ENCODE peak calls at places on chromosomes 4 and X, in ten cellular contexts. One of them, this sample, is unnamed.

GRCh38 chrX:103407776-103408175 is 31.4 kb downstream of the BEX3 start:
- DNase-seq in ovary: no peak
- DNase-seq in Caco-2: no peak
- DNase-seq in breast epithelium: no peak
- DNase-seq in heart right ventricle: no peak
- DNase-seq in GM23338: no peak
- DNase-seq in CD4-positive, alpha-beta memory T cell: no peak
- DNase-seq in neuronal stem cell: no peak
- DNase-seq in H9: no peak
- DNase-seq in ascending aorta: no peak
- DNase-seq in this sample: no peak

GRCh38 chr4:4541040-4541631 is 712 bp downstream of the STX18 start:
- DNase-seq in heart right ventricle: no peak
- DNase-seq in ascending aorta: no peak
- DNase-seq in ovary: no peak
- DNase-seq in breast epithelium: no peak
- DNase-seq in GM23338: no peak
- DNase-seq in H9: no peak
- DNase-seq in CD4-positive, alpha-beta memory T cell: no peak
- DNase-seq in Caco-2: peak; percentile 40
- DNase-seq in neuronal stem cell: no peak
- DNase-seq in this sample: peak; percentile 91

GRCh38 chr4:99438578-99438875 is 3.4 kb upstream of the ADH7 start:
- DNase-seq in ovary: no peak
- DNase-seq in Caco-2: no peak
- DNase-seq in GM23338: no peak
- DNase-seq in neuronal stem cell: no peak
- DNase-seq in H9: no peak
- DNase-seq in ascending aorta: no peak
- DNase-seq in heart right ventricle: no peak
- DNase-seq in CD4-positive, alpha-beta memory T cell: no peak
- DNase-seq in breast epithelium: no peak
- DNase-seq in this sample: no peak

GRCh38 chr4:104352211-104352610 is 142.5 kb downstream of the CXXC4 start:
- DNase-seq in ovary: no peak
- DNase-seq in CD4-positive, alpha-beta memory T cell: no peak
- DNase-seq in heart right ventricle: no peak
- DNase-seq in H9: peak; percentile 54
- DNase-seq in GM23338: peak; percentile 65
- DNase-seq in Caco-2: no peak
- DNase-seq in ascending aorta: no peak
- DNase-seq in breast epithelium: no peak
- DNase-seq in neuronal stem cell: no peak
- DNase-seq in this sample: no peak

GRCh38 chr4:147567276-147567675 is 49.9 kb upstream of the TMEM184C start:
- DNase-seq in GM23338: no peak
- DNase-seq in heart right ventricle: no peak
- DNase-seq in H9: no peak
- DNase-seq in neuronal stem cell: no peak
- DNase-seq in ascending aorta: no peak
- DNase-seq in breast epithelium: no peak
- DNase-seq in ovary: no peak
- DNase-seq in Caco-2: no peak
- DNase-seq in CD4-positive, alpha-beta memory T cell: no peak
- DNase-seq in this sample: no peak

GRCh38 chrX:154430916-154431315 is 2.4 kb downstream of the ATP6AP1 start:
- DNase-seq in heart right ventricle: no peak
- DNase-seq in GM23338: no peak
- DNase-seq in H9: no peak
- DNase-seq in breast epithelium: no peak
- DNase-seq in Caco-2: no peak
- DNase-seq in CD4-positive, alpha-beta memory T cell: no peak
- DNase-seq in ascending aorta: no peak
- DNase-seq in neuronal stem cell: no peak
- DNase-seq in ovary: no peak
- DNase-seq in this sample: peak; percentile 17

GRCh38 chr4:147136308-147136707 is 190.6 kb upstream of the TTC29 start:
- DNase-seq in H9: no peak
- DNase-seq in GM23338: no peak
- DNase-seq in neuronal stem cell: no peak
- DNase-seq in breast epithelium: no peak
- DNase-seq in CD4-positive, alpha-beta memory T cell: no peak
- DNase-seq in heart right ventricle: peak; percentile 15
- DNase-seq in ascending aorta: no peak
- DNase-seq in Caco-2: no peak
- DNase-seq in ovary: peak; percentile 58
- DNase-seq in this sample: no peak

GRCh38 chr4:153156263-153156662 is 48.0 kb upstream of the TRIM2 start:
- DNase-seq in Caco-2: no peak
- DNase-seq in ascending aorta: no peak
- DNase-seq in breast epithelium: no peak
- DNase-seq in neuronal stem cell: no peak
- DNase-seq in H9: no peak
- DNase-seq in ovary: no peak
- DNase-seq in GM23338: peak; percentile 71
- DNase-seq in CD4-positive, alpha-beta memory T cell: peak; percentile 29
- DNase-seq in heart right ventricle: no peak
- DNase-seq in this sample: no peak

GRCh38 chrX:77936299-77936698 is 25.8 kb downstream of the ATP7A start:
- DNase-seq in Caco-2: no peak
- DNase-seq in GM23338: no peak
- DNase-seq in H9: no peak
- DNase-seq in ascending aorta: no peak
- DNase-seq in breast epithelium: no peak
- DNase-seq in CD4-positive, alpha-beta memory T cell: no peak
- DNase-seq in heart right ventricle: no peak
- DNase-seq in neuronal stem cell: no peak
- DNase-seq in ovary: no peak
- DNase-seq in this sample: no peak

GRCh38 chr4:102843938-102844337 is 16.6 kb upstream of the UBE2D3 start:
- DNase-seq in CD4-positive, alpha-beta memory T cell: no peak
- DNase-seq in breast epithelium: no peak
- DNase-seq in H9: no peak
- DNase-seq in heart right ventricle: no peak
- DNase-seq in Caco-2: no peak
- DNase-seq in GM23338: no peak
- DNase-seq in ovary: no peak
- DNase-seq in ascending aorta: no peak
- DNase-seq in neuronal stem cell: no peak
- DNase-seq in this sample: no peak

GRCh38 chr4:13601060-13601459 is 26.5 kb downstream of the BOD1L1 start:
- DNase-seq in GM23338: no peak
- DNase-seq in breast epithelium: no peak
- DNase-seq in Caco-2: no peak
- DNase-seq in ascending aorta: no peak
- DNase-seq in CD4-positive, alpha-beta memory T cell: no peak
- DNase-seq in H9: no peak
- DNase-seq in ovary: no peak
- DNase-seq in neuronal stem cell: no peak
- DNase-seq in heart right ventricle: no peak
- DNase-seq in this sample: no peak

GRCh38 chr4:156347412-156348075 is 393.9 kb upstream of the CTSO start:
- DNase-seq in heart right ventricle: no peak
- DNase-seq in Caco-2: no peak
- DNase-seq in breast epithelium: no peak
- DNase-seq in H9: no peak
- DNase-seq in neuronal stem cell: no peak
- DNase-seq in GM23338: peak; percentile 17
- DNase-seq in CD4-positive, alpha-beta memory T cell: no peak
- DNase-seq in ovary: no peak
- DNase-seq in ascending aorta: no peak
- DNase-seq in this sample: peak; percentile 57

GRCh38 chrX:137926090-137926489 is 360.2 kb downstream of the ZIC3 start:
- DNase-seq in heart right ventricle: no peak
- DNase-seq in neuronal stem cell: peak; percentile 27
- DNase-seq in CD4-positive, alpha-beta memory T cell: no peak
- DNase-seq in breast epithelium: no peak
- DNase-seq in Caco-2: no peak
- DNase-seq in ovary: no peak
- DNase-seq in ascending aorta: no peak
- DNase-seq in GM23338: peak; percentile 53
- DNase-seq in H9: no peak
- DNase-seq in this sample: peak; percentile 1

GRCh38 chr4:112183252-112183651 is 38.0 kb downstream of the FAM241A start:
- DNase-seq in heart right ventricle: no peak
- DNase-seq in breast epithelium: no peak
- DNase-seq in CD4-positive, alpha-beta memory T cell: peak; percentile 9
- DNase-seq in Caco-2: no peak
- DNase-seq in H9: no peak
- DNase-seq in neuronal stem cell: no peak
- DNase-seq in ovary: no peak
- DNase-seq in GM23338: no peak
- DNase-seq in ascending aorta: no peak
- DNase-seq in this sample: no peak

GRCh38 chrX:132292753-132293152 is 73.5 kb upstream of the RAP2C start:
- DNase-seq in H9: peak; percentile 32
- DNase-seq in neuronal stem cell: peak; percentile 31
- DNase-seq in GM23338: peak; percentile 63
- DNase-seq in CD4-positive, alpha-beta memory T cell: peak; percentile 49
- DNase-seq in Caco-2: peak; percentile 33
- DNase-seq in ascending aorta: no peak
- DNase-seq in heart right ventricle: no peak
- DNase-seq in breast epithelium: no peak
- DNase-seq in ovary: no peak
- DNase-seq in this sample: peak; percentile 36

GRCh38 chr4:75769044-75769443 is 44.7 kb downstream of the USO1 start:
- DNase-seq in heart right ventricle: no peak
- DNase-seq in ascending aorta: no peak
- DNase-seq in H9: no peak
- DNase-seq in ovary: no peak
- DNase-seq in neuronal stem cell: no peak
- DNase-seq in Caco-2: no peak
- DNase-seq in breast epithelium: no peak
- DNase-seq in GM23338: no peak
- DNase-seq in CD4-positive, alpha-beta memory T cell: no peak
- DNase-seq in this sample: no peak

GRCh38 chr4:136636155-136636554 is 896.1 kb downstream of the PCDH18 start:
- DNase-seq in GM23338: no peak
- DNase-seq in ovary: no peak
- DNase-seq in neuronal stem cell: no peak
- DNase-seq in ascending aorta: no peak
- DNase-seq in heart right ventricle: no peak
- DNase-seq in H9: no peak
- DNase-seq in Caco-2: no peak
- DNase-seq in breast epithelium: no peak
- DNase-seq in CD4-positive, alpha-beta memory T cell: no peak
- DNase-seq in this sample: no peak
- H3K4me1 ChIP-seq in GM23338: peaks cover under 1% of the 10 kb centered on the region
- H3K4me1 ChIP-seq in ovary: no peaks in the 10 kb centered on the region
- H3K4me1 ChIP-seq in neuronal stem cell: no peaks in the 10 kb centered on the region
- H3K4me1 ChIP-seq in ascending aorta: no peaks in the 10 kb centered on the region
- H3K4me1 ChIP-seq in heart right ventricle: no peaks in the 10 kb centered on the region
- H3K4me1 ChIP-seq in H9: no peaks in the 10 kb centered on the region
- H3K4me1 ChIP-seq in Caco-2: no peaks in the 10 kb centered on the region
- H3K4me1 ChIP-seq in breast epithelium: no peaks in the 10 kb centered on the region
- H3K4me1 ChIP-seq in CD4-positive, alpha-beta memory T cell: no peaks in the 10 kb centered on the region
- H3K4me1 ChIP-seq in this sample: no peaks in the 10 kb centered on the region

GRCh38 chr4:169650227-169650936 is 30.0 kb downstream of the CLCN3 start:
- DNase-seq in CD4-positive, alpha-beta memory T cell: no peak
- DNase-seq in ovary: no peak
- DNase-seq in heart right ventricle: no peak
- DNase-seq in H9: no peak
- DNase-seq in ascending aorta: no peak
- DNase-seq in GM23338: no peak
- DNase-seq in breast epithelium: no peak
- DNase-seq in neuronal stem cell: no peak
- DNase-seq in Caco-2: no peak
- DNase-seq in this sample: no peak
- H3K4me1 ChIP-seq in CD4-positive, alpha-beta memory T cell: no peaks in the 10 kb centered on the region
- H3K4me1 ChIP-seq in ovary: no peaks in the 10 kb centered on the region
- H3K4me1 ChIP-seq in heart right ventricle: peaks cover 35% of the 10 kb centered on the region
- H3K4me1 ChIP-seq in H9: no peaks in the 10 kb centered on the region
- H3K4me1 ChIP-seq in ascending aorta: no peaks in the 10 kb centered on the region
- H3K4me1 ChIP-seq in GM23338: no peaks in the 10 kb centered on the region
- H3K4me1 ChIP-seq in breast epithelium: no peaks in the 10 kb centered on the region
- H3K4me1 ChIP-seq in neuronal stem cell: no peaks in the 10 kb centered on the region
- H3K4me1 ChIP-seq in Caco-2: peaks cover 6% of the 10 kb centered on the region
- H3K4me1 ChIP-seq in this sample: no peaks in the 10 kb centered on the region

DNA sequence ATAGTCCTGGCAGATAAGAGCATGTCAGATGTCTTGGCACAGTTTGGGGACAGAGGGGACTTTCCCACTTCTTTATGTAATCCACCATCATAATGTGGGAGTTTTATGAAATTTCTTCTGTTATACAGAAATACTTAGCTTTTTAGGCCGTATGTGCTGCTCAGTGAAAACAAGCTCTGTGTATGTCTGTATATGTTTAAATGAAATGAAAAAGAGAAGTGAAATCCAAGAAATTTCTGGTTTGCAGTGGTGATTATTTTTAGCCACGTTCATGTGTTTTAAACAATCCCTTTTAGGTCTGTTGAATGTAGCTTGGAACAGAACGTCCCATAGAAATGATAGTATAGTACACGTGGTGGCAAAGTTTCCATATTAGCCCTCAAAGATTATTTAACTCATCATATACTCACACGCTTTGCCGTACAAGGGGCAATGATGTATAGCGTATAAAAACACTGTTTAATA is 41.0 kb downstream of the GAB1 start:
- DNase-seq in CD4-positive, alpha-beta memory T cell: no peak
- DNase-seq in ascending aorta: no peak
- DNase-seq in GM23338: no peak
- DNase-seq in neuronal stem cell: no peak
- DNase-seq in H9: no peak
- DNase-seq in heart right ventricle: no peak
- DNase-seq in Caco-2: no peak
- DNase-seq in ovary: no peak
- DNase-seq in breast epithelium: no peak
- DNase-seq in this sample: no peak
- H3K4me1 ChIP-seq in CD4-positive, alpha-beta memory T cell: no peaks in the 10 kb centered on the region
- H3K4me1 ChIP-seq in ascending aorta: peaks cover 29% of the 10 kb centered on the region
- H3K4me1 ChIP-seq in GM23338: peaks cover 62% of the 10 kb centered on the region
- H3K4me1 ChIP-seq in neuronal stem cell: peaks cover 14% of the 10 kb centered on the region
- H3K4me1 ChIP-seq in H9: peaks cover 8% of the 10 kb centered on the region
- H3K4me1 ChIP-seq in heart right ventricle: peaks cover 100% of the 10 kb centered on the region
- H3K4me1 ChIP-seq in Caco-2: peaks cover 48% of the 10 kb centered on the region
- H3K4me1 ChIP-seq in ovary: peaks cover 27% of the 10 kb centered on the region
- H3K4me1 ChIP-seq in breast epithelium: peaks cover 15% of the 10 kb centered on the region
- H3K4me1 ChIP-seq in this sample: peaks cover 22% of the 10 kb centered on the region

GRCh38 chr4:132016703-132017102 is 1132.4 kb upstream of the PCDH10 start:
- DNase-seq in ovary: no peak
- DNase-seq in breast epithelium: no peak
- DNase-seq in neuronal stem cell: no peak
- DNase-seq in Caco-2: no peak
- DNase-seq in heart right ventricle: no peak
- DNase-seq in GM23338: no peak
- DNase-seq in CD4-positive, alpha-beta memory T cell: no peak
- DNase-seq in H9: no peak
- DNase-seq in ascending aorta: no peak
- DNase-seq in this sample: no peak
- H3K4me1 ChIP-seq in ovary: no peaks in the 10 kb centered on the region
- H3K4me1 ChIP-seq in breast epithelium: no peaks in the 10 kb centered on the region
- H3K4me1 ChIP-seq in neuronal stem cell: no peaks in the 10 kb centered on the region
- H3K4me1 ChIP-seq in Caco-2: no peaks in the 10 kb centered on the region
- H3K4me1 ChIP-seq in heart right ventricle: no peaks in the 10 kb centered on the region
- H3K4me1 ChIP-seq in GM23338: no peaks in the 10 kb centered on the region
- H3K4me1 ChIP-seq in CD4-positive, alpha-beta memory T cell: no peaks in the 10 kb centered on the region
- H3K4me1 ChIP-seq in H9: no peaks in the 10 kb centered on the region
- H3K4me1 ChIP-seq in ascending aorta: no peaks in the 10 kb centered on the region
- H3K4me1 ChIP-seq in this sample: no peaks in the 10 kb centered on the region